ENCODE peak calls at places on chromosome 22, in five cellular contexts. One of them, this sample, is unnamed.

GRCh38 chr22:25700996-25701815 is 40.8 kb upstream of the MYO18B start:
- DNase-seq in H1: no peak
- DNase-seq in HepG2: no peak
- DNase-seq in HCT116: no peak
- DNase-seq in WTC11: no peak
- DNase-seq in this sample: no peak

GRCh38 chr22:44410396-44411056 is 87.5 kb downstream of the RTL6 start:
- DNase-seq in HCT116: no peak
- DNase-seq in H1: no peak
- DNase-seq in HepG2: no peak
- DNase-seq in WTC11: no peak
- DNase-seq in this sample: no peak

GRCh38 chr22:33025675-33026074 is 32.5 kb downstream of the SYN3 start:
- DNase-seq in HCT116: no peak
- DNase-seq in WTC11: no peak
- DNase-seq in H1: no peak
- DNase-seq in HepG2: no peak
- DNase-seq in this sample: no peak

GRCh38 chr22:25492950-25493790 is 71.3 kb upstream of the GRK3 start:
- DNase-seq in HCT116: no peak
- DNase-seq in H1: no peak
- DNase-seq in HepG2: no peak
- DNase-seq in WTC11: no peak
- DNase-seq in this sample: no peak

GRCh38 chr22:43851058-43851978 is 11.0 kb downstream of the SULT4A1 start:
- DNase-seq in WTC11: no peak
- DNase-seq in HCT116: no peak
- DNase-seq in HepG2: no peak
- DNase-seq in H1: no peak
- DNase-seq in this sample: no peak

GRCh38 chr22:29787371-29787980 is 20.3 kb downstream of the UQCR10 start:
- DNase-seq in H1: no peak
- DNase-seq in HCT116: no peak
- DNase-seq in HepG2: peak; percentile 59
- DNase-seq in WTC11: no peak
- DNase-seq in this sample: no peak

GRCh38 chr22:26479043-26479791 is 4.4 kb downstream of the HPS4 start:
- DNase-seq in H1: no peak
- DNase-seq in HCT116: no peak
- DNase-seq in HepG2: peak; percentile 31
- DNase-seq in WTC11: no peak
- DNase-seq in this sample: no peak

GRCh38 chr22:49962751-49963646 is 2.4 kb downstream of the PIM3 start:
- DNase-seq in HepG2: no peak
- DNase-seq in HCT116: no peak
- DNase-seq in WTC11: peak; percentile 19
- DNase-seq in H1: no peak
- DNase-seq in this sample: no peak

GRCh38 chr22:50471197-50471847 is 3.5 kb downstream of the SBF1 start:
- DNase-seq in HCT116: no peak
- DNase-seq in HepG2: no peak
- DNase-seq in WTC11: no peak
- DNase-seq in H1: no peak
- DNase-seq in this sample: no peak

GRCh38 chr22:19419464-19420178 is 11.9 kb downstream of the HIRA start:
- DNase-seq in H1: no peak
- DNase-seq in HCT116: no peak
- DNase-seq in HepG2: no peak
- DNase-seq in WTC11: no peak
- DNase-seq in this sample: no peak

GRCh38 chr22:33130473-33130872 is 72.3 kb upstream of the SYN3 start:
- DNase-seq in H1: no peak
- DNase-seq in WTC11: no peak
- DNase-seq in HCT116: no peak
- DNase-seq in HepG2: peak; percentile 84
- DNase-seq in this sample: no peak

GRCh38 chr22:48957311-48957986 is 870.2 kb downstream of the BRD1 start:
- DNase-seq in WTC11: no peak
- DNase-seq in H1: no peak
- DNase-seq in HCT116: no peak
- DNase-seq in HepG2: no peak
- DNase-seq in this sample: no peak

GRCh38 chr22:49084203-49084602 is 743.5 kb downstream of the BRD1 start:
- DNase-seq in H1: no peak
- DNase-seq in WTC11: no peak
- DNase-seq in HCT116: peak; percentile 37
- DNase-seq in HepG2: no peak
- DNase-seq in this sample: no peak

GRCh38 chr22:25545117-25545516 is 19.4 kb upstream of the GRK3 start:
- DNase-seq in WTC11: no peak
- DNase-seq in H1: no peak
- DNase-seq in HepG2: no peak
- DNase-seq in HCT116: no peak
- DNase-seq in this sample: no peak

GRCh38 chr22:17109976-17110375 is 11.2 kb downstream of the TMEM121B start:
- DNase-seq in WTC11: no peak
- DNase-seq in H1: no peak
- DNase-seq in HepG2: no peak
- DNase-seq in HCT116: no peak
- DNase-seq in this sample: no peak

GRCh38 chr22:44576311-44577260 is 78.6 kb upstream of the RTL6 start:
- DNase-seq in HCT116: no peak
- DNase-seq in WTC11: no peak
- DNase-seq in HepG2: no peak
- DNase-seq in H1: no peak
- DNase-seq in this sample: no peak

GRCh38 chr22:19291580-19292261 is at the start of gene CLTCL1:
- DNase-seq in H1: peak; percentile 13
- DNase-seq in WTC11: peak; percentile 84
- DNase-seq in HepG2: peak; percentile 46
- DNase-seq in HCT116: peak; percentile 38
- DNase-seq in this sample: peak; percentile 100

GRCh38 chr22:44181033-44181911 is 547 bp downstream of the PARVG start:
- DNase-seq in HCT116: no peak
- DNase-seq in WTC11: no peak
- DNase-seq in H1: no peak
- DNase-seq in HepG2: no peak
- DNase-seq in this sample: no peak

GRCh38 chr22:49632199-49633009 is 195.3 kb downstream of the BRD1 start:
- DNase-seq in HCT116: peak; percentile 7
- DNase-seq in H1: peak; percentile 39
- DNase-seq in WTC11: peak; percentile 82
- DNase-seq in HepG2: peak; percentile 27
- DNase-seq in this sample: peak; percentile 84

GRCh38 chr22:45212992-45213751 is 27.5 kb downstream of the KIAA0930 start:
- DNase-seq in HepG2: no peak
- DNase-seq in WTC11: no peak
- DNase-seq in H1: no peak
- DNase-seq in HCT116: no peak
- DNase-seq in this sample: no peak

GRCh38 chr22:27207907-27208306 is 550.5 kb downstream of the MIAT start:
- DNase-seq in HepG2: no peak
- DNase-seq in H1: no peak
- DNase-seq in WTC11: no peak
- DNase-seq in HCT116: no peak
- DNase-seq in this sample: no peak

GRCh38 chr22:45446216-45446615 is 32.7 kb downstream of the RIBC2 start:
- DNase-seq in H1: no peak
- DNase-seq in HepG2: no peak
- DNase-seq in HCT116: no peak
- DNase-seq in WTC11: no peak
- DNase-seq in this sample: no peak

GRCh38 chr22:37287550-37287951 is 5.2 kb downstream of the CYTH4 start:
- DNase-seq in HepG2: no peak
- DNase-seq in HCT116: no peak
- DNase-seq in WTC11: no peak
- DNase-seq in H1: no peak
- DNase-seq in this sample: no peak

GRCh38 chr22:25402501-25403283 is 161.8 kb upstream of the GRK3 start:
- DNase-seq in HCT116: no peak
- DNase-seq in H1: no peak
- DNase-seq in HepG2: peak; percentile 95
- DNase-seq in WTC11: no peak
- DNase-seq in this sample: no peak

GRCh38 chr22:33728847-33729246 is 191.4 kb downstream of the LARGE1 start:
- DNase-seq in HCT116: no peak
- DNase-seq in H1: no peak
- DNase-seq in WTC11: no peak
- DNase-seq in HepG2: no peak
- DNase-seq in this sample: no peak

GRCh38 chr22:27309713-27310112 is 491.8 kb downstream of the MN1 start:
- DNase-seq in HCT116: no peak
- DNase-seq in HepG2: no peak
- DNase-seq in WTC11: no peak
- DNase-seq in H1: no peak
- DNase-seq in this sample: no peak

DNA sequence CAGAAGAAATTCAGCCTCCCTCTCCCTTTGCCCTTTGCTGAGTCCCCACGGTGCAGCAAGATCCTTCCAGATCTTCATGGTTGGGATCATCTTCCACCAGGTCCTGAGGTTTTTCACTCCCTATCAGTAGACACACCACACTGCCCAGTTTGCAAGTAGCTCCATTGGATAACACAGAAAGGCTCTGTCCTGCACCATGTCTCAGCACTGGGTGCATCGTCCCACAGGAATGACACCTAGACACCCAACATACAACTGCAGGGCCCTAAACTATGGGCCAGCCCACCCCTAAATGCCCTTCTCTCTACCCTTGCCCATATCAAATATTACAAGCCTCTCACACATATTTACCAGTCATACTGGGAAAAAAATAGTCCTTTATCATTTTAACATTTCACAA is 9.4 kb downstream of the KLHL22 start:
- DNase-seq in WTC11: no peak
- DNase-seq in HCT116: no peak
- DNase-seq in HepG2: no peak
- DNase-seq in H1: no peak
- DNase-seq in this sample: no peak
- TF ChIP-seq SP1 in WTC11: no peak
- TF ChIP-seq SP1 in HCT116: no peak
- TF ChIP-seq SP1 in HepG2: no peak
- TF ChIP-seq SP1 in H1: no peak
- TF ChIP-seq SP1 in this sample: no peak

GRCh38 chr22:42696331-42696967 is 24.2 kb downstream of the A4GALT start:
- DNase-seq in HepG2: no peak
- DNase-seq in H1: no peak
- DNase-seq in HCT116: no peak
- DNase-seq in WTC11: no peak
- DNase-seq in this sample: no peak
- TF ChIP-seq SP1 in HepG2: no peak
- TF ChIP-seq SP1 in H1: no peak
- TF ChIP-seq SP1 in HCT116: no peak
- TF ChIP-seq SP1 in WTC11: no peak
- TF ChIP-seq SP1 in this sample: no peak

DNA sequence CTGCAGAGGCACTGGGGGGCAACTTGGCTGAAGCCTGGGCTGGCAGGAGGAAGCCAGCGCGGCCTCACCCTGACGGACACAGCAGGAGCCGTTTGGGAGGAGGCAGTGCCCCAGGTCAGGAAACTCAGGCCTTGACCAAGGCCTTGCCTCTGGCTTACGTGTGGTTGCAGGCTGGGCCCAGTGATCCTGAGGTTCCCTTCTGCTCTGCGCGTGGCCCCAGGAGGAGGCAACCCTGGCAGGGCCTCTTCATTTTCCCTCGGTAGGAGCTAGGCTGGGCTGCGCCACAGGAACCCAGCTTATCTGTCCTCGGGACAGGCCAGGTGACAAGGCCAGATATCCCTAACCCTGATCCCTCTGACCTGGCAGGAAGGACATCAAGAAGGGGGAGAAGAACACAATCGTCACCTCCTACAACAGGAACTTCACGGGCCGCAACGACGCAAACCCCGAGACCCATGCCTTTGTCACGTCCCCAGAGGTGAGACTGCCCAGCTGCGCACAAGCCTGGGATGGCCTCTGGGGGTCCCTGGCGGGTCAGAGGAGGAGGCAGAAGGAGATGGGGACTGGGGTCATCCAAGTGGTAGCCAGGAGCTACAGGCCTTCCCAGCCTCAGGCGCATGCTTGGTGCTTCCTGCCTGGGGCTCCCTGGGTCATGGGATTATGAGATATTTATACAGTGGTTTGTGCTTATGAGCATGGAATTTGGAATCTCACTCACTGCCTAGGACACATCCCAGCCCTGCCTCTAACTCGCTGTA is 20.6 kb downstream of the POLR3H start:
- DNase-seq in H1: no peak
- DNase-seq in WTC11: peak; percentile 41
- DNase-seq in HepG2: no peak
- DNase-seq in HCT116: no peak
- DNase-seq in this sample: no peak
- TF ChIP-seq SP1 in H1: no peak
- TF ChIP-seq SP1 in WTC11: no peak
- TF ChIP-seq SP1 in HepG2: no peak
- TF ChIP-seq SP1 in HCT116: no peak
- TF ChIP-seq SP1 in this sample: no peak

DNA sequence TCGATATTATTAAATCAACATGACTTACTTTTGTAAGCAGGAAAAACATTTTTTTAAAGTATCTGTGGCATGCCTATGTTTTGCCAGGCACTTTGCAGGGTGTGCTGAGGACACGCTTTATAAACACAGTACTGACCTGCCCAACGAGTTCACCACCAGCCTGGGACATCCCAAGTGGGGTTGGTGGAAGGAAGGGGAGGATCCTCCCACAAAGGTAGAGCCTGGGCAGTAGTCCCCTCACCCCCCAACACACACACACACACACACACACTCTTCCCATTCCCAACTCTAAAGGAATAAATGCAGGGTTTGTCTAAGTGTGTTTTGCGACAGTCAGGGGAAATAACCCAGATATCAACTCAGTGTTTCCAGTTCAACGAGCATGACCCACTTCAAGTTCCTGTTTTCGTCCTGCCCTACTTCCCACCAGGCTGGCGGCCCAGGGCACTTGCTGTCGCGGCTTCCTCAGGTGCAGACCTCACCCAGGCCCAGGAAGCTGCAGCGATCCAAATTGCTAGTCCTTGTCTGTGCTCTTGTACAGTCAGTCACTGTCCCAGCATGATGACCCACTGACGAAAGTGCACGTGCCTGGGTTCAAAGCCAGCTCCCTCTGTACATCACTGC is 3.1 kb downstream of the CERK start:
- DNase-seq in HCT116: no peak
- DNase-seq in HepG2: no peak
- DNase-seq in H1: no peak
- DNase-seq in WTC11: no peak
- DNase-seq in this sample: no peak
- TF ChIP-seq SP1 in HCT116: no peak
- TF ChIP-seq SP1 in HepG2: no peak
- TF ChIP-seq SP1 in H1: no peak
- TF ChIP-seq SP1 in WTC11: no peak
- TF ChIP-seq SP1 in this sample: no peak

GRCh38 chr22:23556026-23556620 is 24.0 kb downstream of the IGLL1 start:
- DNase-seq in H1: no peak
- DNase-seq in WTC11: no peak
- DNase-seq in HCT116: no peak
- DNase-seq in HepG2: no peak
- DNase-seq in this sample: no peak
- TF ChIP-seq SP1 in H1: no peak
- TF ChIP-seq SP1 in WTC11: no peak
- TF ChIP-seq SP1 in HCT116: no peak
- TF ChIP-seq SP1 in HepG2: no peak
- TF ChIP-seq SP1 in this sample: no peak

This sample was measured in HEK293T.